ENCODE peak calls at places on chromosomes 3 and 15, in eight cellular contexts. R is HFFc6, N is pulmonary artery endothelial cell, K is HL-60, X is substantia nigra, U is SW480, B is iPS-NIHi11, H is GM13977. O is an unnamed sample.

GRCh38 chr3:9800529-9800928 is 7.6 kb downstream of the ARPC4 start:
- DNase-seq in R (no peak), N (no peak), K (no peak), X (no peak), U (no peak), B (no peak), H (no peak), O (no peak)

GRCh38 chr3:3801510-3801841 is 2.2 kb downstream of the LRRN1 start:
- DNase-seq in R (no peak), N (no peak), K (no peak), X (no peak), U (no peak), B (peak; percentile 48), H (no peak), O (no peak)

GRCh38 chr15:40011303-40011702 is 27.7 kb downstream of the SRP14 start:
- DNase-seq in R (no peak), N (no peak), K (no peak), X (no peak), U (no peak), B (no peak), H (no peak), O (no peak)

GRCh38 chr3:85589145-85589544 is 630.4 kb downstream of the CADM2 start:
- DNase-seq in R (no peak), N (no peak), K (no peak), X (no peak), U (no peak), B (no peak), H (no peak), O (no peak)

GRCh38 chr3:63625161-63625560 is 27.3 kb upstream of the SNTN start:
- DNase-seq in R (peak; percentile 94), N (no peak), K (no peak), X (no peak), U (no peak), B (no peak), H (no peak), O (no peak)

GRCh38 chr3:17742837-17743659 is 617 bp upstream of the TBC1D5 start:
- DNase-seq in R (no peak), N (no peak), K (no peak), X (no peak), U (no peak), B (no peak), H (no peak), O (no peak)

GRCh38 chr3:14957933-14958332 is 10.6 kb downstream of the NR2C2 start:
- DNase-seq in R (no peak), N (no peak), K (no peak), X (no peak), U (no peak), B (no peak), H (no peak), O (no peak)

GRCh38 chr3:162489853-162490252 is 993.2 kb downstream of the OTOL1 start:
- DNase-seq in R (peak; percentile 5), N (no peak), K (no peak), X (no peak), U (peak; percentile 12), B (no peak), H (no peak), O (no peak)

GRCh38 chr3:61172684-61173083 is 78.6 kb downstream of the FHIT start:
- DNase-seq in R (no peak), N (no peak), K (no peak), X (no peak), U (peak; percentile 4), B (peak; percentile 60), H (no peak), O (no peak)

GRCh38 chr3:176814252-176814651 is 383.0 kb downstream of the TBL1XR1 start:
- DNase-seq in R (peak; percentile 3), N (no peak), K (no peak), X (peak; percentile 34), U (peak; percentile 9), B (peak; percentile 82), H (peak; percentile 41), O (no peak)

GRCh38 chr15:67533873-67534272 is 8.6 kb upstream of the MAP2K5 start:
- DNase-seq in R (no peak), N (no peak), K (no peak), X (no peak), U (no peak), B (no peak), H (no peak), O (no peak)

GRCh38 chr3:141370065-141370533 is 1.8 kb downstream of the ZBTB38 start:
- DNase-seq in R (peak; percentile 73), N (peak; percentile 77), K (peak; percentile 57), X (peak; percentile 50), U (peak; percentile 96), B (peak; percentile 75), H (peak; percentile 80), O (peak; percentile 87)

GRCh38 chr15:78991476-78991875 is 46.6 kb upstream of the CTSH start:
- DNase-seq in R (peak; percentile 64), N (no peak), K (no peak), X (no peak), U (no peak), B (no peak), H (no peak), O (no peak)

GRCh38 chr15:41564286-41564959 is 5.4 kb downstream of the TYRO3 start:
- DNase-seq in R (no peak), N (no peak), K (no peak), X (peak; percentile 54), U (no peak), B (peak; percentile 70), H (no peak), O (no peak)

O was measured in naive thymus-derived CD4-positive, alpha-beta T cell.